ENCODE peak calls at places on chromosome 3, in nine cellular contexts. J is effector memory CD4-positive, alpha-beta T cell; Z is renal cortical epithelial cell; M is stromal cell of bone marrow; C is A549; V is activated T-helper 9 cell treated with anti-CD3 and anti-CD28 coated beads, Interleukin-2, amount 50 U/mL, for 16 hours; O is neuronal stem cell; F is tibial artery; T is choroid plexus epithelial cell. R is an unnamed sample.

GRCh38 chr3:112132554-112132953 is 494 bp downstream of the GCSAM start:
- DNase-seq in J (no peak), Z (no peak), M (no peak), C (no peak), V (no peak), O (no peak), F (no peak), T (no peak), R (no peak)

GRCh38 chr3:120171134-120171863 is 77.1 kb upstream of the GSK3B start:
- DNase-seq in J (no peak), Z (no peak), M (peak), C (no peak), V (no peak), O (no peak), F (no peak), T (no peak), R (no peak)

GRCh38 chr3:99472385-99472784 is 166.0 kb upstream of the COL8A1 start:
- DNase-seq in J (no peak), Z (no peak), M (peak), C (no peak), V (no peak), O (no peak), F (peak), T (no peak), R (no peak)

GRCh38 chr3:55091381-55092225 is 163.7 kb upstream of the LRTM1 start:
- DNase-seq in J (no peak), Z (peak), M (peak), C (no peak), V (no peak), O (no peak), F (no peak), T (no peak), R (peak)

GRCh38 chr3:189167027-189167766 is 4.6 kb upstream of the TPRG1 start:
- DNase-seq in J (no peak), Z (peak), M (no peak), C (peak), V (no peak), O (no peak), F (no peak), T (no peak), R (peak)

GRCh38 chr3:144129536-144130214 is 158.1 kb downstream of the DIPK2A start:
- DNase-seq in J (no peak), Z (no peak), M (no peak), C (no peak), V (no peak), O (no peak), F (no peak), T (no peak), R (no peak)

GRCh38 chr3:170848294-170848917 is 21.6 kb downstream of the RPL22L1 start:
- DNase-seq in J (no peak), Z (no peak), M (peak), C (no peak), V (no peak), O (no peak), F (no peak), T (peak), R (peak)

GRCh38 chr3:187251599-187251998 is 39.9 kb downstream of the MASP1 start:
- DNase-seq in J (no peak), Z (no peak), M (no peak), C (no peak), V (no peak), O (no peak), F (no peak), T (no peak), R (no peak)

GRCh38 chr3:48652923-48653715 is 9.6 kb downstream of the CELSR3 start:
- DNase-seq in J (no peak), Z (no peak), M (no peak), C (no peak), V (no peak), O (no peak), F (no peak), T (no peak), R (no peak)

GRCh38 chr3:123741058-123741511 is 143.0 kb downstream of the MYLK start:
- DNase-seq in J (no peak), Z (peak), M (no peak), C (no peak), V (no peak), O (no peak), F (no peak), T (no peak), R (no peak)

GRCh38 chr3:46135475-46135874 is 72.6 kb downstream of the CCR1 start:
- DNase-seq in J (no peak), Z (no peak), M (no peak), C (no peak), V (no peak), O (no peak), F (no peak), T (no peak), R (no peak)

GRCh38 chr3:40616420-40616819 is 91.7 kb downstream of the ZNF621 start:
- DNase-seq in J (no peak), Z (no peak), M (no peak), C (no peak), V (no peak), O (no peak), F (no peak), T (no peak), R (no peak)

GRCh38 chr3:12294885-12295580 is 6.2 kb downstream of the PPARG start:
- DNase-seq in J (no peak), Z (peak), M (no peak), C (peak), V (no peak), O (no peak), F (no peak), T (peak), R (peak)